ENCODE peak calls at places on chromosomes 12 and 14, in four cellular contexts. M is HEK293T, K is HepG2, E is K562. A is an unnamed sample.

GRCh38 chr12:117331691-117332090 is 29.7 kb downstream of the NOS1 start:
- DNase-seq in M (no peak), K (peak), E (no peak), A (no peak)

GRCh38 chr12:108576660-108577234 is 14.4 kb downstream of the ISCU start:
- DNase-seq in E (no peak), K (no peak), M (no peak), A (no peak)

GRCh38 chr12:103241184-103241583 is 254.6 kb downstream of the C12orf42 start:
- DNase-seq in M (no peak), K (no peak), E (no peak), A (no peak)

GRCh38 chr14:81303258-81303935 is 82.6 kb upstream of the GTF2A1 start:
- DNase-seq in K (peak), E (peak), M (no peak), A (no peak)

GRCh38 chr14:31880935-31881334 is 196.2 kb upstream of the ARHGAP5 start:
- DNase-seq in E (no peak), K (peak), M (no peak), A (no peak)

GRCh38 chr12:64252708-64253107 is 30.6 kb upstream of the KICS2 start:
- DNase-seq in M (no peak), E (no peak), K (no peak), A (no peak)

GRCh38 chr14:65333926-65334687 is 78.4 kb upstream of the FUT8 start:
- DNase-seq in M (no peak), K (no peak), E (no peak), A (peak)

GRCh38 chr12:122888232-122888752 is 7.6 kb downstream of the VPS37B start:
- DNase-seq in K (peak), E (no peak), M (no peak), A (peak)

GRCh38 chr12:132257955-132258490 is 71.4 kb downstream of the GALNT9 start:
- DNase-seq in E (no peak), M (no peak), K (no peak), A (no peak)

GRCh38 chr12:68012712-68013111 is 23.5 kb downstream of the IFNG-AS1 start:
- DNase-seq in E (no peak), M (no peak), K (no peak), A (no peak)

GRCh38 chr12:30694971-30695326 is 720 bp downstream of the IPO8 start:
- DNase-seq in M (peak), E (peak), K (peak), A (peak)

GRCh38 chr14:20626274-20626673 is 15.2 kb downstream of the OR6S1 start:
- DNase-seq in K (no peak), E (no peak), M (no peak), A (no peak)

GRCh38 chr14:29759521-29760340 is 167.9 kb downstream of the PRKD1 start:
- DNase-seq in M (no peak), K (no peak), E (no peak), A (no peak)

GRCh38 chr12:87439990-87440827 is 589.0 kb downstream of the C12orf50 start:
- DNase-seq in K (no peak), E (no peak), M (no peak), A (no peak)

GRCh38 chr12:111586986-111587385 is 12.1 kb downstream of the ATXN2 start:
- DNase-seq in M (no peak), E (no peak), K (peak), A (no peak)

GRCh38 chr12:39329015-39329414 is 113.9 kb downstream of the KIF21A start:
- DNase-seq in M (no peak), K (no peak), E (no peak), A (no peak)
- TF ChIP-seq ELF4 in M (no peak), K (no peak), E (no peak), A (no peak)

GRCh38 chr12:49750027-49750977 is 8.9 kb downstream of the TMBIM6 start:
- DNase-seq in K (peak), E (no peak), M (no peak), A (no peak)
- TF ChIP-seq ELF4 in K (no peak), E (no peak), M (no peak), A (no peak)

GRCh38 chr12:97502600-97502999 is 40.0 kb downstream of the RMST start:
- DNase-seq in E (no peak), M (no peak), K (no peak), A (no peak)

GRCh38 chr12:97500537-97500936 is 37.9 kb downstream of the RMST start:
- DNase-seq in K (no peak), E (no peak), M (no peak), A (no peak)

GRCh38 chr12:97501422-97501821 is 38.8 kb downstream of the RMST start:
- DNase-seq in M (no peak), E (no peak), K (no peak), A (no peak)

GRCh38 chr12:97503073-97503472 is 40.5 kb downstream of the RMST start:
- DNase-seq in M (no peak), E (no peak), K (peak), A (no peak)
- TF ChIP-seq ELF4 in M (no peak), E (no peak), K (no peak), A (no peak)

GRCh38 chr14:45526715-45527549 is 273.9 kb upstream of the MIS18BP1 start:
- DNase-seq in K (peak), E (peak), M (peak), A (peak)
- TF ChIP-seq ELF4 in K (no peak), E (no peak), M (no peak), A (no peak)

DNA sequence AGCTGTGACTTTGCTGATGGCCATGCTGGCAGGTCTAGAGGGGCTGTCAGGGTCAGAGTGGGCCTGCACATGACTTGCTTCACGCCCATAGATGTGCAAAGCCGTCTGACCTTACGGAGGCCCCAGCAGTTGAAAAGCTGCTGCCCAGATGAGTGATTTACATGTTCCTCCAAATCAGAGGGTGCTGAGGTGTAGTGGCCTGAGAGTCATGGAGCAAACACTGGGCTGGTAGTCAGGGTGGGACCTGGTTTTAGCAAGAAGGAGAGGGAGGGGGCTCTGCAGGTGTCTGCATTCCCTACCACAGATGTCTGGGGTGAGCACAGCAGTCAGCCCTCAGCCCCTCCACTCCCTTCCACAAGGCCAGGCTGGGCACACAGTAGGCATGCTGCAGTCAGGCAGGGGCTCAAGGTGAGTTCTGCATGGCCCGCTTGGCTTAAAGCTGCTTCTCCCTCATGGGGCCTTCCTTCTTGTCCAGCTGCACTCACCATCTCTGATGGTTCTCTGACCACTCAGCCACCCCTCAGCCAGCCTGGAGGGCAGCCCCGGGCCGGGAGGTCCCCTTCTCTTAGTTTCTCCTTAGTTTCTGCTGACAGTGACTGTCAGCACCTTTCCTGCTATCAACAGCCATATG is 34.2 kb upstream of the EML1 start:
- DNase-seq in E (no peak), M (no peak), K (no peak), A (no peak)
- TF ChIP-seq ELF4 in E (no peak), M (no peak), K (no peak), A (no peak)

GRCh38 chr12:13177896-13178295 is 18.6 kb upstream of the EMP1 start:
- DNase-seq in E (no peak), K (no peak), M (no peak), A (no peak)
- TF ChIP-seq ELF4 in E (no peak), K (no peak), M (no peak), A (no peak)

GRCh38 chr12:6533653-6534157 is 612 bp upstream of the GAPDH start:
- DNase-seq in K (peak), M (peak), E (peak), A (peak)
- TF ChIP-seq ELF4 in K (no peak), M (no peak), E (no peak), A (no peak)

GRCh38 chr12:53381739-53382630 is 2.0 kb downstream of the SP1 start:
- DNase-seq in K (peak), E (no peak), M (no peak), A (peak)

GRCh38 chr12:53379389-53380103 is 430 bp upstream of the SP1 start:
- DNase-seq in E (peak), K (peak), M (peak), A (peak)

GRCh38 chr12:53383258-53383657 is 3.3 kb downstream of the SP1 start:
- DNase-seq in E (no peak), K (no peak), M (no peak), A (no peak)

GRCh38 chr12:53380104-53380796 is at the start of gene SP1:
- DNase-seq in M (peak), E (peak), K (peak), A (peak)

DNA sequence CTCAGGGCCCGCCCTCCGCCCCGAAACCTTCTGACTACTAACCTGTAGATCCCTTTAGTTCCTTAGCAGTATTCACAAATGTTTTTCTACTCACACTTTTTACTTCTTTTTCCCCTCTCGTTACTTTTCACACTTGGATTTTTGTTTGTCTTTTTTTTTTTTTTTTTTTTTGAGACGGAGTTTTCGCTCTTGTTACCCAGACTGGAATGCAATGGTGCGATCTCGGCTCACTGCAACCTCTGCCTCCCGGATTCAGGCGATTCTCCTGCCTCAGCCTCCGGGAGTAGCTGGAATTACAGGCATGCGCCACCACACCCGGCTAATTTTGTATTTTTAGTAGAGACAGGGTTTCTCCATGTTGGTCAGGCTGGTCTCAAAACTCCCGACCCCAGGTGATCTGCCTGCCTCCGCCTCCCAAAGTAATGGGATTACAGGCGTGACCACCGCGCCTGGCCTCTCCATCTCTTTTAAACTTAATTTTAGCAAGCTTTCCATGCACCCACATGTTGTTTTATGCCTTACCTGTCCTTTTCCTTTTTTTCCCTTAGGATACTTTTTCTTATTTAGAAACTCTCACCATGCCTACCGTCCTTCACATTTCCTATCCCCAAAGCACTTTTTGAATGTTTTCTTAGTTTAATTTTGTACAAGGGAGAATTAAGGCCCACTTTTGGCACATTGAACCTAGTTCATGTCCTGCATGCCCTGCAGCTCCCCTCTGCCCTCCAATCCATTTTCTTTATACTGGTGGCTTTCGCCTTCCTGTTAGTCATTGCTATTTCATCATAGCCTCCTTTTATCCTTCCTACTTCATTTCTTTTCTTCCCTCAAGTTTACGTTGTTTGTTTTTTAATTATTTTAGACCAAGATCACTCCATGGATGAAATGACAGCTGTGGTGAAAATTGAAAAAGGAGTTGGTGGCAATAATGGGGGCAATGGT is 1.1 kb downstream of the SP1 start:
- DNase-seq in K (no peak), E (no peak), M (no peak), A (peak)
- TF ChIP-seq ELF4 in K (no peak), E (no peak), M (no peak), A (no peak)

GRCh38 chr14:57970594-57970993 is 104.7 kb upstream of the SLC35F4 start:
- DNase-seq in E (no peak), K (no peak), M (no peak), A (no peak)

GRCh38 chr14:57979376-57980048 is 113.6 kb upstream of the SLC35F4 start:
- DNase-seq in E (no peak), K (no peak), M (no peak), A (no peak)

GRCh38 chr14:57970175-57970574 is 104.3 kb upstream of the SLC35F4 start:
- DNase-seq in M (no peak), E (no peak), K (no peak), A (no peak)

GRCh38 chr14:57976701-57977100 is 110.8 kb upstream of the SLC35F4 start:
- DNase-seq in K (no peak), M (no peak), E (no peak), A (no peak)

DNA sequence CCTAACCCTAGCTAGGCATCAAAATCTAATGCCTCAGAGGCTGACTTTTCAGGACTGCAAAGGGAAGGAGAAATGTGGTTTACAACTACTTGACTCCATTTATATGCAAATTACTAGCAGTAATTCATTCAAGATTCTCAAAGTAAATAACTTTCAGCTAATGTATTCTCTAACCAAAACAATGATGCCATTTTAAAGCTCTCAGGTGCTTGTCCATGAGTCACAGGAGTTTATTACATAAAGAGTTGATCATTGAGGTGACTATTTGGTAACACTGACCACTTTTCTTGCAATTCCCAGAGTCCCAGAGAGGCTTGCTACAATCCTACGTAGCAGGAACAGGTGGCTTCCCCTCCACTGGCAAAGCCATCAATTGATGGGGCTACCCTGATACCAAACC is 109.0 kb upstream of the SLC35F4 start:
- DNase-seq in M (no peak), K (no peak), E (no peak), A (no peak)
- TF ChIP-seq ELF4 in M (no peak), K (no peak), E (no peak), A (no peak)